ENCODE peak calls at places on chromosome 17, in six cellular contexts. L is HCT116, U is neural progenitor cell, Y is PC-3, X is GM23248, T is GM23338. F is an unnamed sample.

GRCh38 chr17:77034677-77035424 is 105.9 kb upstream of the SEC14L1 start:
- DNase-seq in L (no peak), Y (no peak), T (no peak), U (no peak), X (no peak), F (no peak)

GRCh38 chr17:83162035-83162745 is 82.8 kb downstream of the METRNL start:
- DNase-seq in L (no peak), Y (no peak), T (no peak), X (no peak), U (no peak), F (no peak)

GRCh38 chr17:48310748-48311213 is 119.2 kb downstream of the SKAP1 start:
- DNase-seq in T (peak), U (peak), X (no peak), Y (no peak), L (no peak), F (no peak)

GRCh38 chr17:8681175-8681949 is 50.8 kb upstream of the MYH10 start:
- DNase-seq in T (no peak), U (no peak), X (peak), Y (no peak), L (no peak), F (no peak)

GRCh38 chr17:44907696-44908470 is 7.4 kb downstream of the GFAP start:
- DNase-seq in X (no peak), T (no peak), U (no peak), L (no peak), Y (no peak), F (no peak)

GRCh38 chr17:40952675-40953074 is 14.1 kb downstream of the KRT39 start:
- DNase-seq in X (peak), Y (peak), L (no peak), T (no peak), U (no peak), F (no peak)

GRCh38 chr17:16381496-16381820 is 567 bp downstream of the UBB start:
- DNase-seq in L (no peak), T (no peak), U (no peak), Y (no peak), X (peak), F (no peak)

GRCh38 chr17:63774982-63775290 is 966 bp downstream of the DDX42 start:
- DNase-seq in T (peak), X (peak), U (peak), Y (peak), L (no peak), F (peak)

GRCh38 chr17:1039511-1040215 is 42.7 kb downstream of the TIMM22 start:
- DNase-seq in U (no peak), T (no peak), Y (no peak), X (no peak), L (no peak), F (no peak)

GRCh38 chr17:53353919-53354351 is 468.8 kb upstream of the KIF2B start:
- DNase-seq in X (no peak), T (peak), U (no peak), L (no peak), Y (peak), F (no peak)
- TF ChIP-seq EZH2phosphoT487 in X (no peak), T (no peak), U (no peak), L (no peak), Y (no peak), F (no peak)

GRCh38 chr17:75937652-75938051 is 3.2 kb downstream of the FBF1 start:
- DNase-seq in Y (no peak), U (no peak), X (no peak), T (no peak), L (no peak), F (no peak)

GRCh38 chr17:75940727-75941441 is at the start of gene FBF1:
- DNase-seq in X (peak), U (peak), Y (peak), T (peak), L (peak), F (peak)

GRCh38 chr17:75945202-75945601 is 4.4 kb upstream of the FBF1 start:
- DNase-seq in Y (no peak), U (no peak), L (no peak), X (no peak), T (no peak), F (no peak)

GRCh38 chr17:75942473-75942872 is 1.6 kb upstream of the FBF1 start:
- DNase-seq in U (no peak), T (no peak), X (no peak), Y (no peak), L (no peak), F (no peak)

DNA sequence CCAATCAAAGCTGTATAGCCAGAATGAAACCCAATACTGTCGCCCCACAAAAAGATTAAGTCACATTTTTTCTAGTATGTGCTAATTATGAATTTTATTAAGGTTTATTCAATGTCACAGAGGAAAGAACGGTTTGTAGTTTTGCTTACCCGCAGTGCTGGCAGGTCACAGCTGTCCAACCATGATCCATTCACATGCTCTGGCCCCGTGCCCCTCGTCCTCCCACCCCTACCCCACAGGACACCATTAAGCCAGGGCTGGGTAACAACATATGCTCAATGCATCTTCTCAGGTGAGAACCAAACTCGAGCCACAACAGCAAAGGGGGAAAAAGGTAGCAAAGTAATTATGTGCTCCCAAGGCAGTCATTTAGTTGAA is 589 bp upstream of the FBF1 start:
- DNase-seq in Y (no peak), T (no peak), X (no peak), U (no peak), L (no peak), F (no peak)
- H3K27ac ChIP-seq in Y (peak), T (peak), X (peak), U (no peak), L (peak), F (no peak)

GRCh38 chr17:7015587-7016020 is 3.2 kb downstream of the RNASEK start:
- DNase-seq in L (no peak), U (no peak), X (peak), T (no peak), Y (no peak), F (peak)
- TF ChIP-seq EZH2phosphoT487 in L (no peak), U (no peak), X (no peak), T (no peak), Y (no peak), F (no peak)

GRCh38 chr17:50187741-50188520 is 13.5 kb downstream of the COL1A1 start:
- DNase-seq in T (no peak), U (no peak), Y (no peak), L (no peak), X (peak), F (no peak)
- H3K27ac ChIP-seq in T (no peak), U (no peak), Y (no peak), L (no peak), X (peak), F (no peak)

DNA sequence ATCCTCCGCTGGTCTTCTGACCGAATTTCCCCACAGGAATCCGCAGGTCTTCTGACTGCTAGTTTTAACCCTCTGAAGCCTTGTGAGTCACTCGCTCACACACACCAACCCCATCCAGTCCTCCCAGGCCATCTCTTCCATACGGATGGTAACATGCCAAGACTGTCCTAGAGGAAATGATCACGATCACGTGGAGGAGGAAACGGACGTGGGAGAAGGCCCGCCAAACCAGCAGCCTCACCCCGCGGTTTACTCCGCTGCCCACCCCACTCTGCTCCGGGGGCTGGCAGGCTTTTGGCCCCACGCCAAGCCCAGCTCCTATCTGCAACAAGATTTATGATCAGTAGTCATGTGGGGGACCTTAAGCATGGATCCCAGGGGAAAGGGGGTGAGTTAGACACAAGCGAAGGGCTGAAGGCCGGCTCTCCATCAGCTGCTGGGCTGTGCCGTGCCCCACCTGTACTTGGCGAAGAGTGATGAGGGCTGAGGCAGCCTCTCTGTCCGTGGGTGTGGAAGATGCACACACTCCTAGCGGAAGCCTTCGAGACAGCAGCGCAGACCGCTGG is 1.5 kb upstream of the FAAP100 start:
- DNase-seq in T (no peak), U (no peak), Y (peak), L (peak), X (peak), F (no peak)
- TF ChIP-seq EZH2phosphoT487 in T (no peak), U (no peak), Y (no peak), L (no peak), X (no peak), F (no peak)

DNA sequence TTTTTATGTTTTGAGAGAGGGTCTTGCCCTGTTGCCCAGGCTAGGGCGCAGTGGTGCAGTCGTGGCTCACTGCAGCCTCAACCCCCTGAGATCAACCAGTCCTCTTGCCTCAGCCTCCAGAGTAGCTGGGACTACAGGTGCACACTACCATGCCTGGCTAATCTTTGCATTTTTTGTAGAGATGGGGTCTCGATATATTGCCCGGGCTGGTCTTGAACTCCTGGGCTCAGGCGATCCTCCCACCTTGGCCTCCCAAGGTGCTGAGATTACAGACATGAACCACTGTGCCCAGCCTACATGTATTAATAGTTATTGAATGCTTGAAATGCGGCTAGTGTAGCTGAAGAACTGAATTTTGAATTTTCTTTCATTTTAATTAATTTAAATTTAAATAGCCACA is 12.2 kb downstream of the C1QTNF1 start:
- DNase-seq in L (no peak), X (no peak), T (no peak), Y (no peak), U (no peak), F (no peak)
- H3K27ac ChIP-seq in L (no peak), X (peak), T (no peak), Y (peak), U (no peak), F (no peak)

DNA sequence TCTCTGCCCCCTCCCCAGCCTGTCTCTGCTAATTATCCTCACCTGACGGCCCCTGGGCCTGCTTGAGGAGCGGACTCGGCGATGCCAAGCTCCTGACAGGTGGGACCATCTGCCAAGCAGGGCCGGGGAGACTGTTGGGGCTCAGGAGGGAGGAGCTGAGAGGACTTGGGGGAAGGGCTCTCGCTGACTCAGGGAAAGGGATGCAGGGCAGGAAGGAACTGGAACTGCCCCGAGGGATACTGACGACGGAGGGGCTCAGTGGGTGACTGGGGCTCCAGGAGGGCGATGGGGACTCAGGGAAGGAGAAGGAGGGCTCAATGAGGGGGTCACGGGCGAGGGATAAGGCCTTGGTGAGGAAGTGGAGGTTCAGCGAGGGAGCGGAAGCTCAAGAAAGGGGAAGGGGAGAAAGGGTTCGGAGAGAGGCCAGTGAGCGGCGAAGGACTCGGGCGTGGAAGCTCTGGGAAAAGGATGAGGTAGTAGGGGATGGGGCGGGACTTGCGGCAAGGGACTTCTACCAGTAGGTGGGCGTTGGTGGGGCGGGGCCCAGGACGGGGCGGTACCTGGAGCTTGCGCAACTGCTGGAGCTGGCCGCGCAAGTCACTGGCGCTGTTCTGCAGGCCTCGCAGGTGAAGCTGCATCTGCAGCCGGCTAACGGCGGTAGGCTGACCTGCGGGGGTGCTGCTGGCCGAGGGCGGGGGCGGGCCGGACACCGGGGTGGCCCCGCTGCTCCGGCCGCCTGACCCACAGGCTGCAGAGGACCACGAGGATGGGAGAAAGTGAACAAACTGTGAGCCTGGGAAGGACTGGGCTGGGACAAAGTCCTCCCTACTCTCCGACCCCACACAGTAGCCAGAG is 46.5 kb downstream of the SRCIN1 start:
- DNase-seq in T (peak), L (peak), X (no peak), U (peak), Y (no peak), F (peak)
- TF ChIP-seq EZH2phosphoT487 in T (no peak), L (no peak), X (no peak), U (peak), Y (no peak), F (no peak)

DNA sequence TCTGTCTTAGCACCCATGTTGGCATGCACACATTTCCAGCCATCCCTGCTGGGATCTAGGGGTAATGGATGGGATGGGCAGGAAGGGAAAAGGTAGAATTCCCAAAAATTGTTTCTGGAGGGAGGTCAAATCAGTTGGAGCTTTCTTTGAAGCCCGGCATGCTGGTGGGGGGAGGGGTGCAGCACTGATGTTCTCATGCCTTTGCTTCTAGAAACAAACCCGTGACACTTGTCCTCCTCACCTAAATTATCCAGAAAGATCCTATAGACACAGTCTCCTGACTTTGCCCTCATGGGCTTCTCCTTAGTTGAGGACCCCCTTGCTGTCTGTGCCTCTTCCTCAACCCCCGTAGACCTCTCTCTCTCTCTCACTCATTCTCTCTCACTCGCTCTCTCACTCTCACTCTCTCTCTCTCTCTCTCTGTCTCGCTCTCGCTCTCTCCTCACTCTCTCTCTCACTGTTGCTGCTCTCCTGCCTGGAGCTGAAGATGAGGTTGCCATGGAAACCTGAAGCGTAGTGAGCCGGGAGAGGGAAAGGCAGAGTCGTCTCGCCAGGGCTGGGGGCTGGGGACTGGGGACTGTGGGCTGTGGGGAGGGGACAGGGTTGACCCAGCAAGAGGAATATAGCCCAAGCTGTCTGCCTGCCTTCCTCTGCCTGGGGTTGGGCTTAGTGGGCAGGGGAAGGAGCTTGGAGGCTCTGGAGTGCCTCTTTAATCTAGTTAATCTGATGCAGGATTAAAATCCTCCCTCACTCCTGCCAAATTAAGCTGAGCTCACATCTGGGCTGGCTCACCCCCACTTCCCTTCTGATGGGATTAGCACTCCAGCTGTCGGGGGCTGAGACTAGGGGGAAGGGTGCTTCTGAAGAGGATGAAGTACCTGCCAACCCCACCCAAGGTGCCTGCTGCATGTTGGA is 16.1 kb downstream of the LASP1 start:
- DNase-seq in T (peak), L (no peak), U (peak), X (peak), Y (no peak), F (no peak)
- H3K27ac ChIP-seq in T (peak), L (no peak), U (no peak), X (no peak), Y (no peak), F (no peak)

F was measured in MM.1S.